ENCODE peak calls at places on chromosomes 6 and 20, in six cellular contexts. I is K562, M is HepG2, A is GM12878, C is H1, E is GM12891. V is an unnamed sample.

GRCh38 chr6:159390384-159390783 is 221.2 kb downstream of the FNDC1 start:
- DNase-seq in I (no peak), M (no peak), A (no peak), C (no peak), E (no peak), V (no peak)

GRCh38 chr20:23889775-23890187 is 10.2 kb upstream of the CST5 start:
- DNase-seq in I (peak), M (peak), A (no peak), C (peak), E (peak), V (no peak)

GRCh38 chr6:95576218-95576617 is 1.1 kb upstream of the MANEA start:
- DNase-seq in I (no peak), M (no peak), A (no peak), C (no peak), E (no peak), V (no peak)

GRCh38 chr6:73062837-73063236 is 162.5 kb downstream of the KHDC1L start:
- DNase-seq in I (no peak), M (no peak), A (no peak), C (no peak), E (no peak), V (no peak)

GRCh38 chr6:24961852-24962251 is 26.1 kb upstream of the RIPOR2 start:
- DNase-seq in I (no peak), M (no peak), A (no peak), C (no peak), E (no peak), V (no peak)

GRCh38 chr6:38067263-38067980 is 247.9 kb downstream of the ZFAND3 start:
- DNase-seq in I (no peak), M (no peak), A (no peak), C (no peak), E (no peak), V (no peak)

GRCh38 chr6:152154559-152155356 is 347.3 kb downstream of the ESR1 start:
- DNase-seq in I (no peak), M (no peak), A (no peak), C (no peak), E (no peak), V (no peak)

GRCh38 chr6:102736941-102737368 is 1343.4 kb downstream of the GRIK2 start:
- DNase-seq in I (no peak), M (no peak), A (no peak), C (no peak), E (no peak), V (no peak)

GRCh38 chr6:63804381-63804956 is 168.9 kb downstream of the PHF3 start:
- DNase-seq in I (no peak), M (no peak), A (no peak), C (no peak), E (no peak), V (no peak)

DNA sequence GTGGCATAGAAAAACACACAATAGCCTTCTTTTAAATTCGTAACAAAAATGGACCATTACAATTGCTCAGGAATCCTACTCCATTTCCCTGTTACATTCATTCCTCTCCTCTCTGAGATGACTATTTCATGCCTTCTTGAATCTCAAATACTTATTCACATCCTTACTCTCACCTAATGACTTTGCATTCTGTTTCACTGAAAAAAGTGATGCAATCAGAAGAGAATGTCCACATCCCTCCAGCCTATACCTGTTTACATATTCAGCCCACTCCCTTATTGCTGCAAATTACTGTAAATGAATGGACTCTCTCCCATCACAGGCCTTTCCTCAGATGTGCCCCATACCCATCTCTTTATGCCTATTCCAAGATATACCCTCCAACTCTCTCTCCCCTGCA is 8.6 kb downstream of the TAAR1 start:
- DNase-seq in I (no peak), M (no peak), A (no peak), C (no peak), E (no peak), V (no peak)
- TF ChIP-seq TAF1 in I (no peak), M (no peak), A (no peak), C (no peak), E (no peak), V (no peak)

GRCh38 chr6:32190054-32190945 is at the start of gene PBX2:
- DNase-seq in I (peak), M (peak), A (peak), C (peak), E (peak), V (peak)
- TF ChIP-seq POLR2A in I (peak), M (no peak), A (peak), C (no peak), E (peak), V (peak)

GRCh38 chr6:21341910-21342309 is 251.6 kb upstream of the SOX4 start:
- DNase-seq in I (no peak), M (no peak), A (no peak), C (no peak), E (no peak), V (no peak)
- TF ChIP-seq TAF1 in I (no peak), M (no peak), A (no peak), C (no peak), E (no peak), V (no peak)

GRCh38 chr20:46683939-46684750 is 5.1 kb downstream of the TP53RK start:
- DNase-seq in I (peak), M (no peak), A (no peak), C (peak), E (no peak), V (no peak)
- TF ChIP-seq POLR2A in I (peak), M (no peak), A (no peak), C (peak), E (no peak), V (no peak)

GRCh38 chr6:144215402-144215931 is 65.2 kb downstream of the STX11 start:
- DNase-seq in I (peak), M (peak), A (peak), C (no peak), E (peak), V (peak)

GRCh38 chr6:144215932-144216667 is 65.8 kb downstream of the STX11 start:
- DNase-seq in I (peak), M (peak), A (peak), C (peak), E (peak), V (peak)

GRCh38 chr6:144217797-144218196 is 67.3 kb upstream of the UTRN start:
- DNase-seq in I (no peak), M (no peak), A (no peak), C (no peak), E (no peak), V (no peak)

GRCh38 chr6:144216668-144217218 is 66.4 kb downstream of the STX11 start:
- DNase-seq in I (peak), M (no peak), A (no peak), C (no peak), E (peak), V (peak)

DNA sequence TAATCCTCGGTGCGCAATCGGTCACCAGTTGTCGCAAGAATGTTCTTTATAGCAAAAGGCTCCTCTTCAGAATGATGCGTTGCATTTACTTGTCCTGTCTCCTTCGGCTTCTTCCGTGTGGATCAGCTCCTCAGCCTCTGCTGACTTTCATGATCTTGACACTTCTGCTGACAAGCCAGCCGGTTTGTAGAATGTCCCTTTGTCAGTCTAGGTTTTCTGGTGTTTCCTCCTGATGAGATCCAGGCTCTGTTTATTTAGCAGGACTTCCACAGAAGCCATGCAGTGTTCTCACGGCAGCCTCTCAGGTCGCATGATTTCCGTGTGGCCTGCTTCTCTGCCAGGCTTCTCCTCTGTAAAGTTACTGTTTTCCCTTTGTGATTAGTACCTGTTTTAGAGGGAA is 66.9 kb downstream of the STX11 start:
- DNase-seq in I (no peak), M (peak), A (no peak), C (no peak), E (no peak), V (no peak)
- TF ChIP-seq TAF1 in I (no peak), M (no peak), A (no peak), C (no peak), E (no peak), V (no peak)

GRCh38 chr20:62408640-62409039 is 1.6 kb upstream of the CABLES2 start:
- DNase-seq in I (no peak), M (no peak), A (no peak), C (no peak), E (no peak), V (no peak)

GRCh38 chr20:62405981-62406513 is 1.0 kb downstream of the CABLES2 start:
- DNase-seq in I (no peak), M (no peak), A (no peak), C (no peak), E (no peak), V (no peak)

GRCh38 chr20:62408055-62408454 is 970 bp upstream of the CABLES2 start:
- DNase-seq in I (no peak), M (no peak), A (no peak), C (no peak), E (no peak), V (no peak)

GRCh38 chr20:62406635-62407176 is 379 bp downstream of the CABLES2 start:
- DNase-seq in I (peak), M (peak), A (no peak), C (no peak), E (no peak), V (no peak)

GRCh38 chr20:62407221-62407992 is at the start of gene CABLES2:
- DNase-seq in I (peak), M (peak), A (peak), C (peak), E (peak), V (peak)
- TF ChIP-seq POLR2A in I (peak), M (no peak), A (peak), C (no peak), E (no peak), V (peak)

GRCh38 chr6:169619650-169620049 is 82.2 kb downstream of the WDR27 start:
- DNase-seq in I (no peak), M (no peak), A (no peak), C (no peak), E (no peak), V (no peak)
- TF ChIP-seq TAF1 in I (no peak), M (no peak), A (no peak), C (no peak), E (no peak), V (no peak)

GRCh38 chr6:30213999-30214982 is 1.1 kb upstream of the TRIM26 start:
- DNase-seq in I (peak), M (peak), A (peak), C (peak), E (no peak), V (peak)
- TF ChIP-seq POLR2A in I (no peak), M (peak), A (peak), C (peak), E (peak), V (peak)